ENCODE peak calls at places on chromosomes 13 and 19, in four cellular contexts. F is GM12878, W is WTC11, Q is HepG2. Z is an unnamed sample.

GRCh38 chr19:48962029-48962848 is 2.9 kb upstream of the FTL start:
- DNase-seq in W (no peak), Q (peak; percentile 81), F (no peak), Z (peak; percentile 77)

GRCh38 chr19:47633516-47633915 is 24.6 kb downstream of the BICRA start:
- DNase-seq in F (no peak), W (no peak), Q (peak; percentile 44), Z (no peak)

GRCh38 chr19:13804830-13805683 is 9.8 kb downstream of the ZSWIM4 start:
- DNase-seq in F (no peak), Q (peak; percentile 32), W (peak; percentile 79), Z (peak; percentile 40)

GRCh38 chr13:26482451-26483197 is 74.9 kb upstream of the WASF3 start:
- DNase-seq in W (peak; percentile 74), F (peak; percentile 23), Q (peak; percentile 61), Z (peak; percentile 59)

GRCh38 chr19:19276851-19277250 is 3.8 kb upstream of the TM6SF2 start:
- DNase-seq in Q (no peak), F (no peak), W (no peak), Z (no peak)

GRCh38 chr13:99984463-99985242 is 3.1 kb downstream of the ZIC2 start:
- DNase-seq in F (no peak), W (peak; percentile 48), Q (no peak), Z (no peak)

GRCh38 chr19:14916848-14917247 is 24.4 kb upstream of the OR7C2 start:
- DNase-seq in W (no peak), Q (no peak), F (no peak), Z (no peak)

GRCh38 chr19:55437410-55437809 is 5.7 kb downstream of the SHISA7 start:
- DNase-seq in Q (peak; percentile 46), F (no peak), W (peak; percentile 85), Z (peak; percentile 86)

GRCh38 chr19:38433268-38433733 is at the start of gene RYR1:
- DNase-seq in F (no peak), Q (no peak), W (peak; percentile 97), Z (peak; percentile 95)

GRCh38 chr13:87052731-87053130 is 618.4 kb upstream of the SLITRK5 start:
- DNase-seq in F (no peak), W (no peak), Q (no peak), Z (no peak)

GRCh38 chr13:41327994-41328778 is 17.1 kb downstream of the NAA16 start:
- DNase-seq in Q (no peak), W (no peak), F (no peak), Z (no peak)

GRCh38 chr13:38530492-38530891 is 156.4 kb upstream of the FREM2 start:
- DNase-seq in F (no peak), W (no peak), Q (no peak), Z (no peak)

GRCh38 chr19:7242601-7243258 is 51.5 kb downstream of the INSR start:
- DNase-seq in Q (no peak), W (no peak), F (peak; percentile 77), Z (no peak)

GRCh38 chr19:3104708-3104983 is 10.5 kb downstream of the GNA11 start:
- DNase-seq in F (no peak), Q (no peak), W (no peak), Z (no peak)

GRCh38 chr19:23906835-23907234 is 7.9 kb upstream of the ZNF726 start:
- DNase-seq in W (no peak), F (no peak), Q (no peak), Z (no peak)

GRCh38 chr13:101575591-101575990 is 123.1 kb downstream of the ITGBL1 start:
- DNase-seq in Q (no peak), F (no peak), W (no peak), Z (no peak)

GRCh38 chr13:100363874-100364273 is 224.7 kb downstream of the GGACT start:
- DNase-seq in W (no peak), Q (no peak), F (no peak), Z (no peak)

GRCh38 chr13:26743971-26744370 is 16.6 kb downstream of the GPR12 start:
- DNase-seq in W (no peak), F (no peak), Q (no peak), Z (no peak)

GRCh38 chr19:18562086-18562485 is 4.4 kb downstream of the KXD1 start:
- DNase-seq in W (no peak), Q (no peak), F (no peak), Z (no peak)

GRCh38 chr13:70960841-70961443 is 852.7 kb upstream of the KLHL1 start:
- DNase-seq in Q (peak; percentile 18), F (peak; percentile 3), W (no peak), Z (no peak)

GRCh38 chr13:48178126-48178525 is 54.9 kb upstream of the ITM2B start:
- DNase-seq in F (no peak), W (no peak), Q (no peak), Z (no peak)

GRCh38 chr19:29587518-29587986 is 18.5 kb upstream of the POP4 start:
- DNase-seq in F (peak; percentile 76), Q (no peak), W (no peak), Z (no peak)

GRCh38 chr13:68816715-68817114 is 1290.9 kb upstream of the ATXN8OS start:
- DNase-seq in W (no peak), Q (no peak), F (no peak), Z (no peak)

GRCh38 chr19:12891553-12892021 is 627 bp downstream of the GCDH start:
- DNase-seq in Q (peak; percentile 20), W (no peak), F (no peak), Z (peak; percentile 68)

GRCh38 chr19:43901395-43902390 is 33.4 kb downstream of the ZNF45 start:
- DNase-seq in W (peak; percentile 79), Q (peak; percentile 80), F (peak; percentile 61), Z (peak; percentile 80)

GRCh38 chr13:103788061-103788652 is 721.9 kb upstream of the SLC10A2 start:
- DNase-seq in W (peak; percentile 16), F (no peak), Q (no peak), Z (no peak)

GRCh38 chr19:9709305-9709704 is 34.4 kb upstream of the ZNF562 start:
- DNase-seq in W (no peak), F (no peak), Q (no peak), Z (no peak)

GRCh38 chr13:64274481-64275217 is 2859.0 kb upstream of the PCDH20 start:
- DNase-seq in W (no peak), Q (no peak), F (no peak), Z (peak; percentile 60)

GRCh38 chr13:105914637-105915036 is 620.8 kb downstream of the EFNB2 start:
- DNase-seq in W (no peak), F (no peak), Q (no peak), Z (no peak)

GRCh38 chr19:50705422-50706019 is 14.1 kb downstream of the SHANK1 start:
- DNase-seq in Q (peak; percentile 18), W (peak; percentile 62), F (peak; percentile 21), Z (peak; percentile 83)

GRCh38 chr19:51688665-51689571 is 4.2 kb upstream of the SPACA6 start:
- DNase-seq in Q (peak; percentile 61), W (peak; percentile 81), F (no peak), Z (peak; percentile 79)

GRCh38 chr13:41411536-41411935 is 45.8 kb upstream of the RGCC start:
- DNase-seq in F (no peak), W (peak; percentile 35), Q (peak; percentile 62), Z (no peak)

DNA sequence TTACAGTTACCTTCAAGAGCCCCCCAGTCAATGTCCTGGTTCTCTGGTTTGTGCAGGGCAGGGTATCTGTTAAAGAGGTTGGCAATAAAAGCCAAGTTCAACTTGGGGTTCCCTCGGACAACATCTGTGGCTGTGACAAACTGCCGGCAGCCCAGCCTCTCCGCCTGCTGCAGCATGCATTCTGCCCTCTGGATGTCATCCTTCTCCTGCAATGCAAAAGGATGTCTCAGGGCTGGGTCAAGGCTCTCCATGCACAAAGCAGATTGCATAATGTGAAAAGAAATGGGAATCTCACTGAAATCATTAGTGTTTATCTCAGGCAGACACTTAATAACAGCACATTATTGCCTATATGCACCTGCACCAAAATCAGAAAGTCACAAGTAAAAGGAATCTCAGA is 35.1 kb downstream of the LCP1 start:
- DNase-seq in F (no peak), W (peak; percentile 35), Q (peak; percentile 56), Z (no peak)
- TF ChIP-seq TCF7 in F (no peak), W (no peak), Q (no peak), Z (no peak)

DNA sequence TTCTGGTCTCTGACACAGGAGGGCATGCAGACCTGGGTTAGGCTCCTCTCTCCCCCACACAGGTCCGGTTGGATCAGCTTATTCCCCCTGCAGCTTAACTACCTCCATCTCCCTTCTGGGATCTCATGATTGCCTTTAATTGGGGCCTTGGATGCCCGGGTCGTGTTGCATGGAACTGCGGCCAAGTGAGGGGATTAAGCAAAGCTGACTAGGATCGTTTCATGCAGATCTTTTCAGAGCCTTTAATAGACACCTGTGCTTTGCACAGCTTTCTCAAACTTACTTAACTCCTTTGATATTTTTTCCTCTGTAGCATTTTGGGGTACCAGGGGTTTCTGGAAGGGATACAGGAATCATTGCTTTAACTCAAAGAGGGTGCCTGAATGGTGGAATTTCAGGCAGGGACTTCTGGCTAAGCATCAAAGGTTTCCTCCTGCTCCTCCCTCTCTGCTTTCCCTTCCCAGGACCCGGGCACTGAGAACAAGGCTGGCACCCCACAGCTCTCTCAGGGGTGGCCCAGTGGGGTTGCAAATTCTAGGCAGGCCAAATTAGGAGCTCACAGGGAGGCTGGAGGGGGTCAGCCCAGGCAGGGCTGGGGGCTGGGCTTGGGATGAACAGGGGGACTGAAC is 477 bp downstream of the NFILZ start:
- DNase-seq in Q (no peak), W (no peak), F (no peak), Z (no peak)
- TF ChIP-seq TCF7 in Q (no peak), W (no peak), F (no peak), Z (no peak)

DNA sequence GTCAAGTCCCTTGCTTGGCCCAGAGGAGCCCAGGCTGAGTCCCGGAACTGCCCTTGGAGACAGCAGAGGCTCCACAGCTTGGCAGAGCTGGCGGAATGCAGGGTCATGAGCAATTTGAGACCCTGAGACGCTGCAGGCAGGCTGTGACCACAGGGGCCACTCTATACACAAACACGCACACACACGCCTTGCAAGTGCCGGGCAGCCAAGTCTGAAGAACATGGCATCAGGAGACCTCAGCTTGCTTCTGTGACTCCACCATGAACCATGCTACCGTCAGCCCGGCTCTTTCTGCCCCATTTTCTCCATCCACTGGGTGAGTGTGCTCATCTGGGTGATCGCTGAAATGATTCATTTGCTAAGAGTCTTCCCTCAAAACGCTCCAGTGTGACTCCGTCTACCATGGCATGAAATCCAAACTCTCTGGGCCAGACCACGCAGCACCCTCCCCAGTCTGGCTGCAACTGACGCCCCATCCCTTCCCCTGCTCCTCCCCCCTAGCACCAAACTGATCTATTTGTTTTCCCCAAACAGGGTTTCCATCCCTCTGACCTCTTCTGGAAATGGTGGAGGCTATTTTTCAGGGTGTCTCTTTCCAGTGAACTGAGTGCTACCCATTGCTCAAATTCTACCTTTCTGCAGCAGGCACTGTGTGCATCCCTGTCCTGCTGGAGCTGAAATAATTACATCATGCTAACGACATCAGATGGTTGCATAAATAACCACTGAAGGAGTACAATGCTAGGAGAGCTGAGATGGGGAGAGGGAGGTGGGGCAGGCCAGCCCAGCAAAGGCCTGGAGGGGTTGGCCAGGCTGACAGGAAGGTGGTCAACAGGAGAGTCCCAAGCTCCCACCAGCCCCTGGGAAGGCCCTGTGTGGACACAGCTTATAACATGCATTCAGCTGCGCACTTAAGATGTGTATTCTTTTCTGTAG is 3.1 kb downstream of the CARS2 start:
- DNase-seq in W (no peak), Q (no peak), F (no peak), Z (no peak)
- TF ChIP-seq TCF7 in W (no peak), Q (no peak), F (no peak), Z (no peak)

GRCh38 chr13:49586717-49587116 is 1.4 kb upstream of the RCBTB1 start:
- DNase-seq in Q (peak; percentile 29), W (no peak), F (no peak), Z (no peak)

GRCh38 chr13:49584771-49585182 is 581 bp downstream of the RCBTB1 start:
- DNase-seq in F (no peak), W (no peak), Q (no peak), Z (no peak)

GRCh38 chr13:49587311-49587847 is 2.0 kb upstream of the RCBTB1 start:
- DNase-seq in F (no peak), W (no peak), Q (peak; percentile 80), Z (no peak)

GRCh38 chr13:49580980-49581680 is 4.2 kb downstream of the RCBTB1 start:
- DNase-seq in F (no peak), Q (no peak), W (no peak), Z (no peak)

GRCh38 chr13:49585220-49586157 is at the start of gene RCBTB1:
- DNase-seq in Q (peak; percentile 52), W (peak; percentile 65), F (no peak), Z (peak; percentile 85)
- TF ChIP-seq TCF7 in Q (no peak), W (peak; percentile 52), F (no peak), Z (no peak)

Z was measured in K562.